ENCODE peak calls at places on chromosomes 5 and 9, in five cellular contexts. E is nucleus accumbens; T is RWPE1; D is AG04450; Z is activated CD8-positive, alpha-beta T cell treated with anti-CD3 and anti-CD28 coated beads for 36 hours. S is an unnamed sample.

GRCh38 chr9:76415731-76416130 is 21.5 kb upstream of the RFK start:
- DNase-seq in E (no peak), T (no peak), D (no peak), Z (no peak), S (no peak)

GRCh38 chr5:54658014-54658413 is 140.5 kb downstream of the SNX18 start:
- DNase-seq in E (no peak), T (peak; percentile 90), D (peak; percentile 59), Z (no peak), S (peak; percentile 72)

GRCh38 chr9:121303456-121304451 is 35.8 kb downstream of the GSN start:
- DNase-seq in E (no peak), T (no peak), D (no peak), Z (no peak), S (no peak)

GRCh38 chr9:97934321-97935115 is 3.5 kb downstream of the HEMGN start:
- DNase-seq in E (no peak), T (no peak), D (no peak), Z (no peak), S (no peak)

GRCh38 chr9:133119461-133120342 is 1.3 kb downstream of the RALGDS start:
- DNase-seq in E (no peak), T (peak; percentile 51), D (no peak), Z (no peak), S (no peak)

GRCh38 chr9:131020388-131020787 is 11.4 kb downstream of the LAMC3 start:
- DNase-seq in E (no peak), T (no peak), D (no peak), Z (no peak), S (no peak)

GRCh38 chr9:134734270-134734669 is 92.7 kb downstream of the COL5A1 start:
- DNase-seq in E (no peak), T (no peak), D (no peak), Z (no peak), S (no peak)

GRCh38 chr9:134641173-134641985 is at the start of gene COL5A1:
- DNase-seq in E (peak; percentile 30), T (peak; percentile 96), D (peak; percentile 74), Z (peak; percentile 33), S (peak; percentile 87)

GRCh38 chr9:34279431-34279830 is 49.6 kb downstream of the KIF24 start:
- DNase-seq in E (no peak), T (peak; percentile 35), D (no peak), Z (no peak), S (no peak)

GRCh38 chr9:133460405-133461175 is 812 bp downstream of the CACFD1 start:
- DNase-seq in E (no peak), T (peak; percentile 85), D (no peak), Z (peak; percentile 66), S (no peak)

GRCh38 chr9:5688109-5688508 is 59.2 kb downstream of the RIC1 start:
- DNase-seq in E (no peak), T (no peak), D (no peak), Z (no peak), S (no peak)

GRCh38 chr5:68891718-68892117 is 202.1 kb upstream of the SLC30A5 start:
- DNase-seq in E (no peak), T (no peak), D (no peak), Z (peak; percentile 65), S (no peak)

GRCh38 chr5:140595538-140595937 is 30.9 kb downstream of the SLC35A4 start:
- DNase-seq in E (no peak), T (no peak), D (no peak), Z (no peak), S (no peak)

GRCh38 chr9:22682536-22683392 is 236.1 kb downstream of the DMRTA1 start:
- DNase-seq in E (no peak), T (peak; percentile 46), D (peak; percentile 49), Z (no peak), S (no peak)

GRCh38 chr5:172940242-172941066 is 18.8 kb upstream of the RPL26L1 start:
- DNase-seq in E (no peak), T (no peak), D (no peak), Z (no peak), S (no peak)

GRCh38 chr5:133868946-133869674 is 99.3 kb downstream of the C5orf15 start:
- DNase-seq in E (peak; percentile 59), T (peak; percentile 79), D (peak; percentile 32), Z (peak; percentile 94), S (peak; percentile 57)

GRCh38 chr5:31317642-31318041 is 124.2 kb downstream of the CDH6 start:
- DNase-seq in E (no peak), T (no peak), D (no peak), Z (no peak), S (no peak)